ENCODE peak calls at places on chromosomes 16 and 17, in six cellular contexts. Q, X, A, V, L and E are unnamed samples.

GRCh38 chr17:39360537-39360936 is 40.9 kb downstream of the FBXL20 start:
- DNase-seq in Q (no peak), X (peak; percentile 14), A (no peak), V (no peak), L (no peak), E (no peak)

GRCh38 chr17:77451894-77452852 is 311.4 kb downstream of the SEC14L1 start:
- DNase-seq in Q (peak; percentile 84), X (peak; percentile 84), A (peak; percentile 75), V (no peak), L (peak; percentile 76), E (no peak)

GRCh38 chr17:81553616-81554181 is 1.5 kb upstream of the FAAP100 start:
- DNase-seq in Q (peak; percentile 73), X (peak; percentile 95), A (peak; percentile 75), V (no peak), L (no peak), E (peak; percentile 83)

GRCh38 chr16:89706446-89707260 is 5.1 kb upstream of the SPATA2L start:
- DNase-seq in Q (no peak), X (no peak), A (no peak), V (no peak), L (no peak), E (peak; percentile 74)

GRCh38 chr17:81544281-81544974 is 7.7 kb downstream of the FAAP100 start:
- DNase-seq in Q (peak; percentile 68), X (no peak), A (peak; percentile 60), V (no peak), L (no peak), E (peak; percentile 45)

GRCh38 chr16:85557083-85557975 is 55.8 kb upstream of the GSE1 start:
- DNase-seq in Q (peak; percentile 86), X (no peak), A (no peak), V (peak; percentile 62), L (no peak), E (peak; percentile 88)

GRCh38 chr17:5282639-5283217 is 644 bp downstream of the RABEP1 start:
- DNase-seq in Q (peak; percentile 84), X (peak; percentile 11), A (no peak), V (no peak), L (peak; percentile 22), E (peak; percentile 81)

GRCh38 chr17:31524926-31525800 is 133.7 kb downstream of the RAB11FIP4 start:
- DNase-seq in Q (peak; percentile 97), X (peak; percentile 97), A (peak; percentile 99), V (peak; percentile 92), L (peak; percentile 81), E (peak; percentile 93)

GRCh38 chr17:57424273-57424672 is 167.9 kb downstream of the MSI2 start:
- DNase-seq in Q (no peak), X (no peak), A (peak; percentile 7), V (no peak), L (no peak), E (no peak)

GRCh38 chr17:57424777-57425188 is 168.5 kb downstream of the MSI2 start:
- DNase-seq in Q (no peak), X (peak; percentile 41), A (peak; percentile 32), V (no peak), L (no peak), E (no peak)

GRCh38 chr17:57422574-57423164 is 166.3 kb downstream of the MSI2 start:
- DNase-seq in Q (no peak), X (peak; percentile 37), A (peak; percentile 13), V (no peak), L (peak; percentile 30), E (no peak)

GRCh38 chr17:57423541-57423940 is 167.2 kb downstream of the MSI2 start:
- DNase-seq in Q (no peak), X (no peak), A (no peak), V (no peak), L (no peak), E (no peak)

DNA sequence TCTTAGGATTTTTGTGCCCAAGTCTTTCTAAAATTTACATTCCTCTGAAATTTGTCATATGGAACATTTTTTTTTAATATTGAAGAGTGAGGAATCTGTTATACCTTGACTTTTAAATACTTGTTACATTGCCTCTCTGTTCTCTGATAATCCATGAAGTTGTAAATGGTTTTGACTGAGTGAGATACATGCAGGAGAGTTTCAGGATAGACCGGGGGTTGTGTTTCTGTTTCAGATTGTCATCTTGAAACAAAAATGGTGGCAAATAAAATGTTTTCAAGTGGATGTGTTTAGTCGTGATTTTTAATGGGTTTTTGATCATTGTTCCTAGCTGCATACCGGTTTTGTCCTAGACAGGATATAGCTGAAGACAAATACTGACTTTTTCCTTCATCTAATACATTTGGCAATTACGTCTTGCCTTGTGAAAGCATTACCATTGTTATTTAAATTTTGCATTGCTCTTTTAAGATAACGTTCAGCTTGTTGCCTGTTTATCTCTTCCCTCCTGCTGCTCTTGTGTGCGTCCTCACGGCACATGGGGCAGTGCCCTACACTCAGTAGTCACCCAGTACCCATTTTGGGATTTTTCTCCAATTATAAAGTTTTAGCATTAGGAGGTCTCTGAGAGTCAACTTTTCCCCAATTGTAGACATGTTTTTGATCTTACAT is 169.7 kb downstream of the MSI2 start:
- DNase-seq in Q (no peak), X (no peak), A (no peak), V (no peak), L (no peak), E (no peak)
- H3K4me1 ChIP-seq in Q (peaks cover 8% of the 10 kb centered on the region), X (peaks cover 7% of the 10 kb centered on the region), A (no peaks in the 10 kb centered on the region), V (no peaks in the 10 kb centered on the region), L (peaks cover 44% of the 10 kb centered on the region), E (no peaks in the 10 kb centered on the region)

GRCh38 chr16:50273382-50273690 is 7.0 kb downstream of the ADCY7 start:
- DNase-seq in Q (peak; percentile 28), X (no peak), A (no peak), V (no peak), L (no peak), E (no peak)

GRCh38 chr16:50275428-50276127 is 9.2 kb downstream of the ADCY7 start:
- DNase-seq in Q (no peak), X (no peak), A (no peak), V (no peak), L (no peak), E (no peak)

GRCh38 chr16:50276128-50276444 is 9.7 kb downstream of the ADCY7 start:
- DNase-seq in Q (peak; percentile 57), X (no peak), A (peak; percentile 48), V (no peak), L (no peak), E (peak; percentile 56)

GRCh38 chr16:50273888-50274770 is 7.8 kb downstream of the ADCY7 start:
- DNase-seq in Q (peak; percentile 79), X (no peak), A (peak; percentile 45), V (peak; percentile 83), L (no peak), E (peak; percentile 73)

DNA sequence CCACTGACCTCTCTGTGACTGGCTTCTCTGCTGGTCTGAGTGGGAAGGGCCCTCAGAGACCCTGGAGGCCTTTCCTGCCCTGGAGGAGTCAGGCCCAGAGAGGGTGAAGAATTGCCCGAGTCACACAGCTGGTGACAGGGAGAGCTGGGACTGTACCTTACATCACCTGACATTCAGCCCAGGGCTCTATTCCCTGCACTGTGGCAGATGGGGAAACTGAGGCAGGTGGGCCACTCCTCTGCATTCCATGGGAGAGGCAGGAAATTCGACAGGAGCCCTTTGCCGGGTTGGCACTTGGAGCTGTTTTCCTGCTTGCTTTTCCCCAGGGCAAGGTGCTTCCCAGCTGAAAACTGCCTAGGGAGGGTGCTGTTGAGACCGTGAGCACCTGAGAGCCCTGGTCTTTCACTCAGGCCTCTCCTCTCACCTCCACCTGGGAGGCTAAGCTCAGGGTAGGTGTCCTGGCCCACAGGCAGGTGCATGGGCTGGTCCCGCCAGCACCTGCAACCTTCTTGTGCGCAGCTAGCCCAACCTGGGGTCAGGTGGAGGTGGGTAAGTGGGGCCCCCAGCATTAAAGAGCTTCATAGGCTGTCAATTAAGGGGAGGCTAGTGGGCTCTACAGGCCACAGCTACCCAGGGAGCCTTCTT is 8.5 kb downstream of the ADCY7 start:
- DNase-seq in Q (peak; percentile 38), X (no peak), A (peak; percentile 33), V (no peak), L (no peak), E (peak; percentile 23)
- TF ChIP-seq CTCF in Q (no peak), X (no peak), A (no peak), V (no peak), L (no peak), E (no peak)

GRCh38 chr16:23757116-23757515 is 2.3 kb downstream of the CHP2 start:
- DNase-seq in Q (no peak), X (no peak), A (no peak), V (no peak), L (no peak), E (no peak)
- H3K27ac ChIP-seq in Q (no peak overlapping the region), X (no peak overlapping the region), A (no peak overlapping the region), V (no peak overlapping the region), L (no peak overlapping the region), E (no peak overlapping the region)

DNA sequence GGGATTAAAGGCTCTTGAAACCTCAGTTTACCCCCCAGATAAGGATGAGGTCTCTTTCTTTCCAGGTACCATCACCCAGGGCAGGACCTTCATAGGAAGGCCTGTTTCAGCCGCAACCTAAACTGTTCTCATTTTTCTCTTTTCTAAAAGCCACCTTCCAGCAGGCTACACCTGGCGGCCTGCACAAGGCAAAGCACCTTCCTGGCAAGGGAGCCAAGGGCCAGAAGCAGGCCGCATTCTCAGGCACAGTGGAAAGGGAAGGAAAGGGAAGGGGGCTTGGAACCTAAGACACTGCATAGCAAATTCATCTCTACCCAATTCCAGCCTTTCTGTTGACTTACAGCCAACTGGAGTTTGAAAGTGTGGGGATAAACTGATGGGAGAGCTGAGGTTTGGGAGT is 8.9 kb upstream of the NDEL1 start:
- DNase-seq in Q (no peak), X (no peak), A (no peak), V (no peak), L (no peak), E (no peak)
- H3K4me1 ChIP-seq in Q (peaks cover under 1% of the 10 kb centered on the region), X (no peaks in the 10 kb centered on the region), A (no peaks in the 10 kb centered on the region), V (no peaks in the 10 kb centered on the region), L (peaks cover 13% of the 10 kb centered on the region), E (no peaks in the 10 kb centered on the region)

DNA sequence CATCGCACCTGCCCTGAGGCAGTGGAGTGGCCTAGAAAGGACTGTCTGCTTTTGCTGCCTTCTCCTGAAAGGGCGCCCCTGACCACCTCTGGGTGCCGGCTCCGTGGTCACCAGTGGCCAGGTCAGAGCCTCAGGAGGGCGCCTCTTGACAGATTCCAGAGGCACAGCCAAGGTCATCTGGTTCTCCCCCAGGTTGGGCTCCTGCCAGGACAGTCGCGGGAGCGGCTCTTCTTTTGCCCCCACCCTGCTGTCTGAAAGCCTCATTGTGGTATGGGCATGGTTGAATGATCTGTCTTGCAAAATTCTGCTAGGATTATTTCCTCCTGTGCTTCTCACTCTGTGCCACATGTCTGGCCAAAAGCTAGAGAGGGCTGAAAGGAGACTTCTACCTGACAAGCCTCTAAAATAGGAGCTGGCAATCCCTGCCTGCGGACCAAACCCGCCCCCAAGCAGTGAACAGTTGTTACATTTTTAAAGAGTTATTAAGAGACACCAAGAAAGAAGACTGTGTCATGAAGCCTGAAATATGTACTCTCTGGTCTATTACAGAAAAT is 82.8 kb downstream of the SNX29 start:
- DNase-seq in Q (no peak), X (no peak), A (no peak), V (no peak), L (peak; percentile 28), E (peak; percentile 86)
- TF ChIP-seq CTCF in Q (no peak), X (no peak), A (no peak), V (no peak), L (no peak), E (no peak)

GRCh38 chr17:48593840-48594411 is 347 bp upstream of the HOXB5 start:
- DNase-seq in Q (peak; percentile 91), X (peak; percentile 80), A (peak; percentile 91), V (peak; percentile 88), L (peak; percentile 65), E (peak; percentile 94)
- H3K27ac ChIP-seq in Q (peak overlapping the region; percentile 42), X (no peak overlapping the region), A (no peak overlapping the region), V (no peak overlapping the region), L (no peak overlapping the region), E (peak overlapping the region; percentile 90)